ENCODE peak calls at places on chromosomes 6 and 20, in four cellular contexts. N is OCI-LY7; G is left ventricle myocardium inferior; O is effector memory CD4-positive, alpha-beta T cell. M is an unnamed sample.

GRCh38 chr6:48813821-48814220 is 649.2 kb downstream of the MMUT start:
- DNase-seq in N (no peak), G (no peak), O (no peak), M (no peak)

GRCh38 chr6:62615366-62616015 is 329.5 kb upstream of the KHDRBS2 start:
- DNase-seq in N (no peak), G (no peak), O (no peak), M (no peak)

GRCh38 chr6:141490982-141491381 is 641.7 kb upstream of the GJE1 start:
- DNase-seq in N (no peak), G (no peak), O (no peak), M (no peak)

GRCh38 chr20:38969708-38970107 is 7.6 kb downstream of the DHX35 start:
- DNase-seq in N (no peak), G (no peak), O (no peak), M (no peak)

GRCh38 chr6:160974304-160974771 is 17.2 kb upstream of the MAP3K4 start:
- DNase-seq in N (no peak), G (peak; percentile 62), O (no peak), M (no peak)

GRCh38 chr6:125790403-125791150 is at the start of gene NCOA7:
- DNase-seq in N (peak; percentile 80), G (peak; percentile 83), O (peak; percentile 73), M (peak; percentile 75)

GRCh38 chr20:32040142-32040953 is 11.7 kb upstream of the HCK start:
- DNase-seq in N (peak; percentile 90), G (peak; percentile 48), O (no peak), M (no peak)

GRCh38 chr6:120129228-120129627 is 779.7 kb upstream of the MAN1A1 start:
- DNase-seq in N (peak; percentile 4), G (no peak), O (no peak), M (no peak)

GRCh38 chr6:35681298-35681697 is 7.4 kb downstream of the FKBP5 start:
- DNase-seq in N (no peak), G (no peak), O (no peak), M (no peak)

GRCh38 chr6:49841424-49841823 is 24.9 kb downstream of the CRISP1 start:
- DNase-seq in N (no peak), G (no peak), O (no peak), M (no peak)

GRCh38 chr6:49651239-49651638 is 14.6 kb upstream of the RHAG start:
- DNase-seq in N (no peak), G (no peak), O (no peak), M (no peak)

GRCh38 chr6:304833-305370 is 12.6 kb downstream of the DUSP22 start:
- DNase-seq in N (no peak), G (no peak), O (no peak), M (no peak)
- H3K9me3 ChIP-seq in N (no peaks in the 10 kb centered on the region), G (no peaks in the 10 kb centered on the region), O (no peaks in the 10 kb centered on the region), M (no peaks in the 10 kb centered on the region)

GRCh38 chr6:18820725-18821124 is 433.6 kb downstream of the RNF144B start:
- DNase-seq in N (no peak), G (no peak), O (no peak), M (no peak)
- H3K9me3 ChIP-seq in N (peaks cover 15% of the 10 kb centered on the region), G (peaks cover 54% of the 10 kb centered on the region), O (peaks cover 5% of the 10 kb centered on the region), M (peaks cover 5% of the 10 kb centered on the region)

DNA sequence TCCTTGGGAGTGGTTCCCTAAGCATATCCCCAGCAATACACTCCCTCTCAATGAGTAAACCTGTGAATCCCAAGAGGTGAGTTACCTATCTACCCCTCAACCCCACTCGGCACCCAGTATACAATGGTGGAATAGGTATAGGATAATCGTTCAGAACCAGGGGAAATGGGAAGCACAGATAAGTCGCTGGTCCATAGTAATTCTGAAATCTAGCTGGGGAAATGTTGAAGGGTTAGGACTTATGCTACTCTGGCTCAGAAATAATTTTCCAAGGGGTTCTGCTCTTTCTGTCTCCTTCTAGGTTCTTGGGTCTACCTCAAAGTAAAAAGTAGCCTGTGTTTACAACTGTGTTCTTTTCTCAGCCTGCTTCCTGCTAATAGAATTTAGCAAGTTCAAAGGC is 62.3 kb upstream of the NNAT start:
- DNase-seq in N (no peak), G (no peak), O (no peak), M (no peak)
- H3K9me3 ChIP-seq in N (no peaks in the 10 kb centered on the region), G (peaks cover 66% of the 10 kb centered on the region), O (no peaks in the 10 kb centered on the region), M (peaks cover 12% of the 10 kb centered on the region)

GRCh38 chr20:56271974-56272373 is 23.4 kb downstream of the MC3R start:
- DNase-seq in N (no peak), G (no peak), O (no peak), M (no peak)

GRCh38 chr20:56274156-56274555 is 25.6 kb downstream of the MC3R start:
- DNase-seq in N (no peak), G (no peak), O (no peak), M (no peak)

GRCh38 chr20:56273491-56273890 is 25.0 kb downstream of the MC3R start:
- DNase-seq in N (no peak), G (no peak), O (no peak), M (no peak)

GRCh38 chr20:56268536-56268935 is 20.0 kb downstream of the MC3R start:
- DNase-seq in N (no peak), G (no peak), O (no peak), M (no peak)
- H3K9me3 ChIP-seq in N (no peaks in the 10 kb centered on the region), G (no peaks in the 10 kb centered on the region), O (no peaks in the 10 kb centered on the region), M (no peaks in the 10 kb centered on the region)

GRCh38 chr6:122501475-122501874 is 29.9 kb upstream of the SERINC1 start:
- DNase-seq in N (no peak), G (no peak), O (no peak), M (no peak)
- H3K9me3 ChIP-seq in N (peaks cover 8% of the 10 kb centered on the region), G (peaks cover 96% of the 10 kb centered on the region), O (no peaks in the 10 kb centered on the region), M (peaks cover 6% of the 10 kb centered on the region)

GRCh38 chr6:107928984-107929383 is 29.0 kb downstream of the SEC63 start:
- DNase-seq in N (no peak), G (no peak), O (no peak), M (no peak)
- H3K9me3 ChIP-seq in N (peaks cover 11% of the 10 kb centered on the region), G (peaks cover 19% of the 10 kb centered on the region), O (no peaks in the 10 kb centered on the region), M (no peaks in the 10 kb centered on the region)

DNA sequence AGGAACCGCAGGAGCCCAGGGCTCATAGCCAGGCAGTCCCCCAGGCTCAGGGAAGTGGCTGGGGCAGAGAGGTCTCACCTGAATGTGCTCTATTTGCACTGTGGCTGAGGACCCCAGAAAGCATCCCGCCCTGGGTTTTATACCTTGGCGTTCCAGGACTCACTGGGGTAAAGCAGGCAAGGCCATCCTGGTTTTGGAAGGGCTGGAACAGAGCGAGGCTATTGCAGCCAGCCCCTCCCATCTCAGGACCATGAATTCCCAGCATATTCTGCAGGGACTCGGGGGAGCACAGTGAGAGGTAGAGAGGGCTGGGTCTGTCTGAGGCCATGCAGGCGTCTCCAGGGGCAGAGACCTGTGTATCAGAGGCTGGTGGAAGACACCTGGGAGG is 113.6 kb upstream of the AFDN start:
- DNase-seq in N (no peak), G (no peak), O (no peak), M (no peak)
- H3K9me3 ChIP-seq in N (no peaks in the 10 kb centered on the region), G (peaks cover 3% of the 10 kb centered on the region), O (no peaks in the 10 kb centered on the region), M (peaks cover 2% of the 10 kb centered on the region)